ENCODE peak calls at places on chromosomes 3 and 15, in eight cellular contexts. G is A549, H is IMR-90, V is H1, S is spleen, F is body of pancreas, Y is ovary, K is heart left ventricle. T is an unnamed sample.

GRCh38 chr15:32837935-32838334 is 120.1 kb downstream of the GREM1 start:
- DNase-seq in G (no peak), H (no peak), V (no peak), S (no peak), F (no peak), Y (no peak), K (no peak), T (no peak)

GRCh38 chr3:158095302-158095997 is 10.8 kb downstream of the SHOX2 start:
- DNase-seq in G (no peak), H (no peak), V (no peak), S (no peak), F (no peak), Y (no peak), K (no peak), T (no peak)

GRCh38 chr3:133930341-133930933 is 34.8 kb upstream of the RAB6B start:
- DNase-seq in G (peak), H (peak), V (no peak), S (peak), F (no peak), Y (no peak), K (no peak), T (no peak)

GRCh38 chr3:158727499-158728377 is 4.5 kb downstream of the RARRES1 start:
- DNase-seq in G (peak), H (peak), V (no peak), S (no peak), F (peak), Y (peak), K (no peak), T (peak)

GRCh38 chr15:48996276-48996675 is 32.6 kb upstream of the SHC4 start:
- DNase-seq in G (no peak), H (peak), V (no peak), S (no peak), F (no peak), Y (no peak), K (no peak), T (no peak)

GRCh38 chr3:99509224-99509623 is 129.2 kb upstream of the COL8A1 start:
- DNase-seq in G (no peak), H (peak), V (no peak), S (no peak), F (no peak), Y (no peak), K (no peak), T (no peak)

GRCh38 chr3:40308725-40309438 is 625 bp upstream of the EIF1B start:
- DNase-seq in G (no peak), H (no peak), V (no peak), S (peak), F (no peak), Y (no peak), K (no peak), T (no peak)

GRCh38 chr3:145735631-145736030 is 425.4 kb downstream of the PLOD2 start:
- DNase-seq in G (no peak), H (no peak), V (no peak), S (no peak), F (no peak), Y (no peak), K (no peak), T (no peak)

GRCh38 chr3:60669636-60670035 is 581.6 kb downstream of the FHIT start:
- DNase-seq in G (no peak), H (no peak), V (peak), S (no peak), F (no peak), Y (no peak), K (no peak), T (no peak)

GRCh38 chr3:40096561-40097506 is 212.7 kb upstream of the EIF1B start:
- DNase-seq in G (no peak), H (no peak), V (no peak), S (no peak), F (peak), Y (peak), K (no peak), T (no peak)

GRCh38 chr3:27193056-27193455 is 176.1 kb downstream of the NEK10 start:
- DNase-seq in G (no peak), H (no peak), V (no peak), S (no peak), F (no peak), Y (no peak), K (no peak), T (no peak)

GRCh38 chr3:79255696-79256095 is 512.1 kb downstream of the ROBO1 start:
- DNase-seq in G (no peak), H (no peak), V (no peak), S (no peak), F (no peak), Y (no peak), K (no peak), T (no peak)

GRCh38 chr3:23760325-23760724 is 45.4 kb upstream of the UBE2E1 start:
- DNase-seq in G (no peak), H (no peak), V (no peak), S (no peak), F (no peak), Y (no peak), K (no peak), T (no peak)

GRCh38 chr3:141726483-141726882 is 11.6 kb upstream of the RNF7 start:
- DNase-seq in G (no peak), H (no peak), V (no peak), S (no peak), F (no peak), Y (no peak), K (no peak), T (no peak)

GRCh38 chr3:149384911-149385321 is 7.5 kb upstream of the TM4SF1 start:
- DNase-seq in G (peak), H (peak), V (no peak), S (no peak), F (peak), Y (no peak), K (no peak), T (no peak)

GRCh38 chr15:58260186-58260910 is 122.2 kb downstream of the AQP9 start:
- DNase-seq in G (no peak), H (peak), V (no peak), S (no peak), F (no peak), Y (no peak), K (peak), T (no peak)

GRCh38 chr3:127544151-127544805 is 46.3 kb downstream of the TPRA1 start:
- DNase-seq in G (peak), H (peak), V (no peak), S (peak), F (peak), Y (peak), K (peak), T (peak)

GRCh38 chr15:63497642-63498100 is 6.7 kb upstream of the USP3 start:
- DNase-seq in G (peak), H (no peak), V (no peak), S (peak), F (no peak), Y (no peak), K (peak), T (no peak)

GRCh38 chr15:70701891-70702568 is 61.3 kb downstream of the UACA start:
- DNase-seq in G (peak), H (peak), V (no peak), S (no peak), F (no peak), Y (no peak), K (peak), T (no peak)

GRCh38 chr15:68418611-68419161 is 13.3 kb downstream of the ITGA11 start:
- DNase-seq in G (peak), H (peak), V (no peak), S (no peak), F (no peak), Y (no peak), K (no peak), T (no peak)

GRCh38 chr3:88809993-88810392 is 297.4 kb upstream of the EPHA3 start:
- DNase-seq in G (no peak), H (peak), V (no peak), S (no peak), F (no peak), Y (no peak), K (no peak), T (no peak)

GRCh38 chr15:42151736-42152135 is 4.7 kb downstream of the PLA2G4F start:
- DNase-seq in G (no peak), H (no peak), V (no peak), S (peak), F (no peak), Y (no peak), K (no peak), T (no peak)

GRCh38 chr15:86526938-86527735 is 447.5 kb downstream of the AGBL1 start:
- DNase-seq in G (no peak), H (no peak), V (no peak), S (no peak), F (no peak), Y (no peak), K (no peak), T (no peak)

GRCh38 chr3:179450901-179451334 is 352 bp downstream of the GNB4 start:
- DNase-seq in G (peak), H (peak), V (no peak), S (no peak), F (peak), Y (peak), K (no peak), T (no peak)

GRCh38 chr15:79028411-79028964 is 62.1 kb downstream of the RASGRF1 start:
- DNase-seq in G (peak), H (peak), V (peak), S (no peak), F (no peak), Y (no peak), K (no peak), T (no peak)

GRCh38 chr3:107557743-107558142 is 35.0 kb downstream of the BBX start:
- DNase-seq in G (no peak), H (no peak), V (no peak), S (no peak), F (no peak), Y (no peak), K (no peak), T (no peak)

GRCh38 chr3:185726254-185726967 is 98.4 kb downstream of the IGF2BP2 start:
- DNase-seq in G (no peak), H (no peak), V (no peak), S (no peak), F (no peak), Y (no peak), K (no peak), T (no peak)

GRCh38 chr3:97793415-97794019 is 28.3 kb upstream of the CRYBG3 start:
- DNase-seq in G (peak), H (peak), V (no peak), S (no peak), F (no peak), Y (no peak), K (no peak), T (no peak)

GRCh38 chr3:8596706-8597514 is 47.7 kb downstream of the SSUH2 start:
- DNase-seq in G (no peak), H (no peak), V (no peak), S (no peak), F (no peak), Y (no peak), K (no peak), T (no peak)

DNA sequence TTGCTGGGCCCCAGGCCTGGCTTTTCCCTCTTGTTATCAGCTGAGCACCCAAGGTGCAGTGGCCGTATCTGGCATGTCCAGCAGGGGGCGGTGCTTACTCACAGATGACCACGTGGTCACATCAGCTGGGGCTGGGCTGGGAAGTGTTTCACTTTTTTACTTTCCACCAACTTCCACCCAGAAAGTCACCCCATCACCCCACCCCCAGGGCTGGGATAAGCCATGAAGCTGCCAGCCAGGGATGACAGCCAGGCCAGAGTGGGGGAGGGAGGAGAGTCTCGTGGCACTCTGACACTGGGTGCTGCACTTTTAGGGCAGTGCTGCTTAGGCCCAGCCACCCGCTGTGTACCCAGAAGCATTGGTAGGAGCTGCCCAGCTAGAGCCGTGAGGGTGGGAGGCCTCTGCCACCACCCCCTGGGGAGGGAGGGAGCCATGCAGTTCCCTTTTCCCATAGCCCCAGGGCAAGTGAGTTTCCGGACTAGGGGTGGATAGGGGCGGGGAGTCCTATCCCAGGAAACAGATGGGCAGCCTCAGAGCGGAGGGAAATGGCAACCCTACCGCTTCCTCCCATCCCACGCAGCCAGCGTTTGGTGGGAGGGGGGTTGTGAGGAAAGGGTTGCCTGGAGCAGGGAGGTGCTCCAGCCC is 6.1 kb downstream of the PPCDC start:
- DNase-seq in G (peak), H (peak), V (peak), S (peak), F (peak), Y (peak), K (peak), T (peak)
- TF ChIP-seq POLR2A in G (no peak), H (no peak), V (no peak), S (no peak), F (no peak), Y (peak), K (no peak), T (no peak)

GRCh38 chr15:45123397-45123796 is 6.3 kb downstream of the DUOXA1 start:
- DNase-seq in G (no peak), H (no peak), V (no peak), S (no peak), F (no peak), Y (no peak), K (no peak), T (peak)

GRCh38 chr15:45129651-45130129 is at the start of the genes DUOX1 and DUOXA1:
- DNase-seq in G (no peak), H (no peak), V (no peak), S (peak), F (no peak), Y (no peak), K (no peak), T (peak)

GRCh38 chr15:45128971-45129639 is 574 bp downstream of the DUOXA1 start:
- DNase-seq in G (no peak), H (no peak), V (no peak), S (no peak), F (no peak), Y (no peak), K (no peak), T (peak)

GRCh38 chr15:45130291-45131000 is 652 bp downstream of the DUOX1 start:
- DNase-seq in G (no peak), H (no peak), V (no peak), S (no peak), F (no peak), Y (no peak), K (no peak), T (no peak)

GRCh38 chr15:45126535-45127158 is 3.0 kb downstream of the DUOXA1 start:
- DNase-seq in G (peak), H (peak), V (no peak), S (no peak), F (no peak), Y (no peak), K (no peak), T (no peak)
- TF ChIP-seq CTCF in G (peak), H (peak), V (peak), S (peak), F (peak), Y (no peak), K (peak), T (peak)

GRCh38 chr3:195911041-195911945 is 2.9 kb upstream of the TNK2 start:
- DNase-seq in G (no peak), H (no peak), V (no peak), S (peak), F (no peak), Y (no peak), K (no peak), T (no peak)
- H3K27ac ChIP-seq in G (peak), H (no peak), V (no peak), S (no peak), F (no peak), Y (no peak), K (no peak), T (no peak)

GRCh38 chr3:18730491-18730890 is 305.4 kb upstream of the SATB1 start:
- DNase-seq in G (no peak), H (no peak), V (no peak), S (no peak), F (no peak), Y (no peak), K (no peak), T (no peak)
- TF ChIP-seq POLR2A in G (no peak), H (no peak), V (no peak), S (no peak), F (no peak), Y (no peak), K (no peak), T (no peak)

GRCh38 chr3:177887475-177887874 is 648.8 kb upstream of the KCNMB2 start:
- DNase-seq in G (no peak), H (no peak), V (no peak), S (no peak), F (no peak), Y (no peak), K (no peak), T (no peak)

GRCh38 chr3:177881330-177881729 is 654.9 kb upstream of the KCNMB2 start:
- DNase-seq in G (no peak), H (no peak), V (no peak), S (no peak), F (no peak), Y (no peak), K (no peak), T (no peak)

GRCh38 chr3:177885063-177885462 is 651.2 kb upstream of the KCNMB2 start:
- DNase-seq in G (no peak), H (no peak), V (no peak), S (no peak), F (no peak), Y (no peak), K (no peak), T (no peak)

GRCh38 chr3:177882124-177882648 is 654.0 kb upstream of the KCNMB2 start:
- DNase-seq in G (no peak), H (no peak), V (no peak), S (no peak), F (no peak), Y (no peak), K (no peak), T (no peak)

GRCh38 chr3:177883957-177884356 is 652.3 kb upstream of the KCNMB2 start:
- DNase-seq in G (no peak), H (no peak), V (no peak), S (no peak), F (no peak), Y (no peak), K (no peak), T (no peak)
- TF ChIP-seq CTCF in G (no peak), H (no peak), V (no peak), S (no peak), F (no peak), Y (no peak), K (no peak), T (no peak)

GRCh38 chr15:74603026-74603788 is 12.4 kb upstream of the CLK3 start:
- DNase-seq in G (no peak), H (no peak), V (no peak), S (no peak), F (no peak), Y (no peak), K (peak), T (peak)
- H3K27ac ChIP-seq in G (no peak), H (no peak), V (no peak), S (no peak), F (no peak), Y (no peak), K (no peak), T (no peak)

GRCh38 chr3:49553690-49554634 is at the start of gene BSN:
- DNase-seq in G (peak), H (peak), V (peak), S (peak), F (peak), Y (peak), K (peak), T (peak)
- TF ChIP-seq POLR2A in G (peak), H (no peak), V (no peak), S (no peak), F (peak), Y (peak), K (no peak), T (peak)